ENCODE peak calls at places on chromosomes 12 and 14, in nine cellular contexts. F is AG04450; V is psoas muscle; X is HepG2; J is Peyer's patch; S is left ventricle myocardium inferior; K is activated CD8-positive, alpha-beta T cell treated with anti-CD3 and anti-CD28 coated beads for 36 hours; T is Panc1; Q is endodermal cell. H is an unnamed sample.

GRCh38 chr14:33776871-33777270 is 174.0 kb downstream of the EGLN3 start:
- DNase-seq in F (no peak), V (no peak), X (no peak), J (no peak), S (no peak), K (no peak), T (no peak), Q (no peak), H (no peak)

GRCh38 chr12:68264175-68264863 is 10.9 kb upstream of the IL22 start:
- DNase-seq in F (no peak), V (no peak), X (no peak), J (no peak), S (no peak), K (no peak), T (no peak), Q (no peak), H (no peak)

GRCh38 chr14:48323655-48324054 is 648.2 kb upstream of the MDGA2 start:
- DNase-seq in F (no peak), V (no peak), X (no peak), J (no peak), S (no peak), K (no peak), T (no peak), Q (no peak), H (no peak)

GRCh38 chr12:38149395-38150073 is 167.0 kb upstream of the ALG10B start:
- DNase-seq in F (no peak), V (no peak), X (no peak), J (no peak), S (no peak), K (no peak), T (no peak), Q (no peak), H (no peak)

GRCh38 chr12:106078358-106079025 is 60.3 kb downstream of the NUAK1 start:
- DNase-seq in F (no peak), V (peak; percentile 92), X (no peak), J (no peak), S (peak; percentile 64), K (no peak), T (no peak), Q (peak; percentile 44), H (no peak)

GRCh38 chr14:100780646-100781355 is 45.1 kb upstream of the MEG3 start:
- DNase-seq in F (no peak), V (peak; percentile 18), X (no peak), J (no peak), S (no peak), K (no peak), T (no peak), Q (no peak), H (no peak)

GRCh38 chr12:93098077-93098476 is 169.0 kb upstream of the EEA1 start:
- DNase-seq in F (no peak), V (peak; percentile 68), X (no peak), J (peak; percentile 85), S (peak; percentile 30), K (peak; percentile 86), T (peak; percentile 13), Q (peak; percentile 88), H (no peak)

GRCh38 chr12:116415408-116416108 is 138.1 kb upstream of the MED13L start:
- DNase-seq in F (no peak), V (no peak), X (no peak), J (no peak), S (no peak), K (no peak), T (no peak), Q (no peak), H (no peak)

GRCh38 chr12:96069511-96070231 is 34.3 kb upstream of the LTA4H start:
- DNase-seq in F (no peak), V (no peak), X (no peak), J (no peak), S (no peak), K (no peak), T (no peak), Q (no peak), H (no peak)

GRCh38 chr12:96068111-96068510 is 32.7 kb upstream of the LTA4H start:
- DNase-seq in F (no peak), V (no peak), X (no peak), J (no peak), S (no peak), K (no peak), T (no peak), Q (no peak), H (no peak)

GRCh38 chr12:96073346-96074336 is 38.3 kb upstream of the LTA4H start:
- DNase-seq in F (no peak), V (no peak), X (no peak), J (no peak), S (no peak), K (no peak), T (no peak), Q (peak; percentile 69), H (no peak)

GRCh38 chr12:96068636-96069035 is 33.2 kb upstream of the LTA4H start:
- DNase-seq in F (no peak), V (no peak), X (no peak), J (no peak), S (no peak), K (no peak), T (no peak), Q (no peak), H (no peak)

DNA sequence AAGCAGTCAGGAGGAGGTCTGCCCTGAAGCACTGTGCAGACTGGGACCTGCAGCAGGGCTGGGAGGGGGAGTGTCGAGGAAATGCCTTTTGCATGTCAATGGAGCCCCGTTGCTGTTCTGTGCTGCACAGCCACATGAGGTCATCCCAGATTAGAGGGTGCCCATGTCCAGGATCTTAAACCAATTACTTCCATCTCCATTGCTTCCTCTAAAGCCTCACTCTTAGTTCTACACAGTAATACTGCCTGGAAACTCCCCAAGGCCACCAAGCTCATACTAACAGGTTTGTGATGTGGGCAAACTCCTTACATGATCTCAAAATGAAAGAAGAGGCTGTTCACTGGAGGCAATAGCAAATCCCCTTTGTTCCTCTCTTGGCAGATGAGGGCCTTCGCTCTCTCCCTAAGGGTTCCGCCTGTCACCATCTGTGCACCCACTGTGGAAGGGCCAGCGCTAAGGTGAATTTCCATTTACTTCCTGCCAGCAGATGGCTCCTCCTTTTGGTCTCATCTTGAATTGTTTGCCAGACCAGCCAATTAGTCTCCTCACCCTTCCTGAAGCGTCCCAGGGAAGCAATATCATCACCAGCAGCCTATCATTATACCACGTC is 35.4 kb upstream of the LTA4H start:
- DNase-seq in F (no peak), V (no peak), X (peak; percentile 18), J (peak; percentile 24), S (no peak), K (no peak), T (no peak), Q (peak; percentile 82), H (peak; percentile 42)
- TF ChIP-seq CTCF in F (no peak), V (no peak), X (peak; percentile 53), J (peak; percentile 22), S (peak; percentile 20), K (no peak), T (peak; percentile 40), Q (peak; percentile 66), H (peak; percentile 33)

GRCh38 chr14:74571901-74572828 is 39.9 kb downstream of the LTBP2 start:
- DNase-seq in F (peak; percentile 97), V (peak; percentile 46), X (peak; percentile 38), J (no peak), S (no peak), K (peak; percentile 40), T (peak; percentile 75), Q (no peak), H (no peak)

GRCh38 chr14:74574706-74575105 is 37.3 kb downstream of the LTBP2 start:
- DNase-seq in F (no peak), V (peak; percentile 51), X (no peak), J (no peak), S (no peak), K (peak; percentile 22), T (no peak), Q (no peak), H (no peak)

GRCh38 chr14:74572829-74573360 is 39.1 kb downstream of the LTBP2 start:
- DNase-seq in F (no peak), V (peak; percentile 34), X (no peak), J (no peak), S (no peak), K (no peak), T (no peak), Q (no peak), H (no peak)

GRCh38 chr14:74574092-74574438 is 38.0 kb downstream of the LTBP2 start:
- DNase-seq in F (no peak), V (no peak), X (no peak), J (no peak), S (no peak), K (peak; percentile 29), T (no peak), Q (no peak), H (no peak)

DNA sequence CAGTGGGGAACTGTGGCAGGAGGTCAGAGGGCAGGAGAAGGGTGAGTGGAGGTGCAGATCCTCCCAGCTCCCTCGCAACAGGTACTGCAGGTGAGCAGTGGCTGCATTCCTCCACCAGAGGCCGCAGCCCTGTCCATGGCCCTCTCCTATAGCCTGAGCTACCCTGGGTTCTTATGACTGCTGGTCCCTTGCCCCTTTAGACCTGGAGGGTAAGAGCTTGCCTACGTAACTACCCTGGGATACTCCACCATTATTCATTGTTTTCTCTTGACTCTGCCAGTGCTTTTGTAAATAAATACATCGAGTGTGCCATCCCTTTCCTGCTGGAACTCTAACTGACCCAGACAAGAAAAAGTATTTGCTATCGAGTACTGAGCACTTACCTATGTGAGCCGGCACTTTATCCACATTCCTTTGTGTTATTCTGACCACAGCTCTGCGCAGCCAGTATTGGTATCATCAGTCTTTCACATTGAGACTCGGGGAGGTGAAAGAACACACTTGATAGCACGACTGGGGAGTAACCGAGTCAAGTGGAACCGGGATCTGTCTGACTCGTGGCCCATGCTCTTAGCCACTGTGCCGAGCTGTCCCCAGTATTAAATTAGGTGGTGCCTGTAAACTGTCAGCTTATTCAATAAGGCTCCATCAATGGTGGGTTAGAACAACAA is 38.5 kb downstream of the LTBP2 start:
- DNase-seq in F (no peak), V (peak; percentile 37), X (no peak), J (no peak), S (no peak), K (no peak), T (no peak), Q (peak; percentile 80), H (no peak)
- TF ChIP-seq CTCF in F (peak; percentile 15), V (no peak), X (no peak), J (no peak), S (no peak), K (no peak), T (peak; percentile 77), Q (peak; percentile 77), H (no peak)

DNA sequence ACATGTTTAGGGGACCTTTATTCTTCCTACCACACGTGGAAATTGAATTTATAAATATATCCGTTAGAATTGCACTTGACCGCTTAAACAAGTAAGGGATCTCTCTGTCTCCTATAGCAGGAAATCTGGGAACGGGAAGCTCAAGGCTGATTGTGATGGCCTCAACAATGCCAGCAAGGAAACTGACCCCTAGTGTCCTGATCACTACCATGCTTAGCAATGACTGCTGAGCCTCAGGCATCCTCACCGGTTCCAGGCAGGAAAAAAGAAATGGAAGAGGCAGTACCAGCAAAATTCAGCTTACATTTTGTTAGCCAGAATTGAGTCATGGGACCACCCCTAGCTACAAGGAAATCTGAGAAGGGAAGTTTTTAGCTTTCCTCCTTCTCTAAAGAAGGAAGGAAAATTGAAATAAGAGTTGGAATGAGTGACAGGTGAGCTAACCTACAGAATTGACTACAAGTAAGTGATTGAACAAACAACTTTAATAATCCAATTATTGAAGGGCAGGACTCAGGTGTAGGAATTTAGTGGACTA is 43.9 kb upstream of the AMN1 start:
- DNase-seq in F (no peak), V (no peak), X (peak; percentile 20), J (no peak), S (no peak), K (no peak), T (no peak), Q (peak; percentile 58), H (no peak)
- TF ChIP-seq CTCF in F (no peak), V (no peak), X (peak; percentile 56), J (no peak), S (peak; percentile 22), K (no peak), T (no peak), Q (peak; percentile 72), H (no peak)

GRCh38 chr12:6945613-6946012 is 1.8 kb downstream of the C12orf57 start:
- DNase-seq in F (no peak), V (no peak), X (no peak), J (no peak), S (no peak), K (no peak), T (no peak), Q (no peak), H (no peak)

GRCh38 chr12:6944381-6945186 is 762 bp downstream of the C12orf57 start:
- DNase-seq in F (peak; percentile 88), V (peak; percentile 97), X (peak; percentile 90), J (peak; percentile 93), S (peak; percentile 94), K (peak; percentile 94), T (peak; percentile 75), Q (peak; percentile 98), H (peak; percentile 86)

GRCh38 chr12:6946920-6947374 is 3.1 kb downstream of the C12orf57 start:
- DNase-seq in F (no peak), V (peak; percentile 35), X (no peak), J (no peak), S (peak; percentile 8), K (no peak), T (no peak), Q (no peak), H (no peak)

GRCh38 chr12:6947615-6948014 is 3.5 kb upstream of the PTPN6 start:
- DNase-seq in F (no peak), V (no peak), X (no peak), J (no peak), S (no peak), K (no peak), T (no peak), Q (no peak), H (no peak)

DNA sequence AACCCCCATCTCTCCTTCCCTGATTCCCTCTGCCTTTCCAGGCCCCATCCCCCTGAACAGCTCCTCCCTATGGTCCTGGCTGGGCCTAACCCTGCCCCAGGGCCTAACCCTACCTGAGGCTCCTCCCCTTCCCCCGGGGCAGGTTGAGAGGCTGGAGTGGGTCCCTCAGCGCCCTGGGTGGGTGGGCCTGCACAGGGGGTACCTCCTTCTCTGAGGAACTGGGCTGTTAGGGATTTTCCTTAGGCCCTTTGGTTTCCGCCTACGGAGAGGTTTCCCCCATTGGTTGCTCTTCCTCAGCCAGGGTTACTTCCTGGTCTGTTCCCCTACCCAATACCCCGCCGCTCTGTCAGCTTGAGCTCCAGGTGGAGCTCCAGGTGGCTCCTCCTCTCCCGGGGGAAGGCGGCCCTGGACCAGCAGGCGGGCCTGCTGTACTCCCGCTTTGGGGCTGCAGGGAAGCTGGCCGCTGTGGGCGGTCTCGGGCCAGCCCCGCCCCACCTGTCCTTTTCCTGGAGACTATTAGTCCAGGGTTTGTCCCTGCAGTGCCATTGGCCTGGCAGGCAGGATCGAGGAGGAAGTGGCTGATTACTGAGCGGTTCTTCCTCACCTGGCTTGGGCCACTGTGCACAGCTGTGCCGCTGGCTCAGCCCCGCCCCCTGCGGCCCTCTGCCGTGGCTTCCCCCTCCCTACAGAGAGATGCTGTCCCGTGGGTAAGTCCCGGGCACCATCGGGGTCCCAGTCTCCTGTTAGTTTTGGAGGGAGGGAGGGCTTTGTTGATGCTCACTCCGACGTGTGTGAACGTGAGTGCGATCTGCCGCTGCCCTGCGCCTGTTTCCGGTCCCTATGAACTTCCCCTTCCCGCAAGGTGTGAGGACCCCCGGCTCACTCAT is 2.5 kb downstream of the C12orf57 start:
- DNase-seq in F (no peak), V (peak; percentile 67), X (peak; percentile 96), J (peak; percentile 84), S (no peak), K (peak; percentile 75), T (no peak), Q (peak; percentile 100), H (peak; percentile 75)
- TF ChIP-seq CTCF in F (no peak), V (no peak), X (no peak), J (peak; percentile 39), S (no peak), K (no peak), T (no peak), Q (peak; percentile 21), H (no peak)

H was measured in GM13977.